ENCODE peak calls at places on chromosomes 16 and 17, in four cellular contexts. W is HCT116, G is K562, F is HepG2. N is an unnamed sample.
A peak's percentile ranks its signal among the peaks of the same experiment; 100 is the strongest.

GRCh38 chr17:16428098-16428882 is 12.9 kb downstream of the TRPV2 start:
- DNase-seq in W (no peak), G (peak; percentile 69), F (peak; percentile 64), N (no peak)

GRCh38 chr17:33328129-33328528 is 35.0 kb upstream of the ASIC2 start:
- DNase-seq in W (no peak), G (peak; percentile 16), F (no peak), N (no peak)

GRCh38 chr17:44218344-44219125 is 940 bp downstream of the UBTF start:
- DNase-seq in W (peak; percentile 74), G (peak; percentile 84), F (peak; percentile 89), N (no peak)

GRCh38 chr17:22233382-22233781 is 541.1 kb downstream of the KCNJ18 start:
- DNase-seq in W (no peak), G (no peak), F (no peak), N (no peak)

GRCh38 chr16:29304251-29304900 is 102.1 kb downstream of the NPIPB11 start:
- DNase-seq in W (no peak), G (no peak), F (no peak), N (no peak)

GRCh38 chr16:53123753-53124152 is 69.0 kb downstream of the CHD9 start:
- DNase-seq in W (no peak), G (no peak), F (no peak), N (no peak)

GRCh38 chr16:65122724-65122973 is 786 bp upstream of the CDH11 start:
- DNase-seq in W (no peak), G (no peak), F (no peak), N (no peak)

GRCh38 chr16:89170346-89171215 is 967 bp upstream of the CDH15 start:
- DNase-seq in W (peak; percentile 57), G (peak; percentile 47), F (no peak), N (no peak)

GRCh38 chr16:14309906-14310305 is 238.8 kb downstream of the MRTFB start:
- DNase-seq in W (no peak), G (no peak), F (no peak), N (no peak)

DNA sequence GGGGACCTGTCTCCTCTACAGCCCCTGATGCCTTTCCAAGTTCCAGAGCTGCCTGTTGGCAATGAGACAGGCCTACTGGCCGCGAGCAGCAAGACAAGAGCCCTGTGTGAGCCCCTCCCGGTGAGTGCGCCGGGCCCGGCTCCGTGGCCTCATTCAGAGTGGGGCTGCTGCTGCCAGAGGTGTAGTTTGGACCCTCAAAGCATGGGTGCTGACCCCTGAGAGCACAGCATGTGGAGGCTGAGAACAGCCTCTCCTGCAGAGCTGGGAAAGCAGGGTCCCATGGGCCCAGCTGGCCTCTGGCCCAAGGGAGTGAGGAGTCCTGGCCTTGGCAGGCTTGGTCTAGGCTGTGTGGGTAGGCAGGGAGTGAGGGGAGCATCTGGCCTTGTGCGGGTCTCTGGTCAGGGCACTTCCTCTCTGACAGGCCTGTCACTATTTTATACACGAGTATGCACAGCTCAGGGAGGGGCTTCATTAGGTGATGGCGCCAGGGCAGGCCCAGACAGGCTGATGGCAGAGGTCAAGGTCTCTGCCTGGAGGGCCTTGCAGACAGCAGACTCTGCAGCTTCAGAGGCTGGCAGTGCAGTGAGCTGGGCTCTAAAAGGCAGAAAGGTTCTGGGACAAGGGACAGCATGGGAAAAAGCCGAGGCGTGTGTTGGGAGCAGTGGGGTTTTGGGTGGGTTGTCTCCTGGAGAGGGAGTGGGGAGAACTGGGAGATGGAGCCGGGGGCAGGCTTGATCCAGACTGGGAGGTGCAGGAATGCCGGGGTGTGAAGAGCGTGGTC is 43.4 kb downstream of the ADCY7 start:
- DNase-seq in W (no peak), G (no peak), F (peak; percentile 82), N (no peak)
- H3K4me1 ChIP-seq in W (no peaks in the 10 kb centered on the region), G (no peaks in the 10 kb centered on the region), F (peaks cover 50% of the 10 kb centered on the region), N (no peaks in the 10 kb centered on the region)

GRCh38 chr17:77200711-77201110 is 59.9 kb downstream of the SEC14L1 start:
- DNase-seq in W (no peak), G (no peak), F (no peak), N (no peak)
- TF ChIP-seq TCF7L2 in W (no peak), G (no peak), F (no peak), N (no peak)

GRCh38 chr16:3168706-3169105 is 19.3 kb upstream of the OR1F1 start:
- DNase-seq in W (no peak), G (no peak), F (no peak), N (no peak)

GRCh38 chr16:3166505-3166886 is 21.5 kb upstream of the OR1F1 start:
- DNase-seq in W (no peak), G (no peak), F (no peak), N (no peak)

GRCh38 chr16:3164121-3164991 is 23.6 kb upstream of the OR1F1 start:
- DNase-seq in W (no peak), G (no peak), F (no peak), N (no peak)

GRCh38 chr16:3161235-3162018 is 26.6 kb upstream of the OR1F1 start:
- DNase-seq in W (no peak), G (no peak), F (no peak), N (no peak)

GRCh38 chr16:3165111-3165822 is 22.7 kb upstream of the OR1F1 start:
- DNase-seq in W (no peak), G (no peak), F (no peak), N (no peak)
- H3K4me3 ChIP-seq in W (no peak overlapping the region), G (no peak overlapping the region), F (peak overlapping the region; percentile 37), N (peak overlapping the region; percentile 36)

GRCh38 chr16:27239026-27239425 is 29.5 kb downstream of the NSMCE1 start:
- DNase-seq in W (no peak), G (no peak), F (no peak), N (no peak)
- H3K4me1 ChIP-seq in W (peaks cover 14% of the 10 kb centered on the region), G (peaks cover 47% of the 10 kb centered on the region), F (peaks cover 18% of the 10 kb centered on the region), N (peaks cover 11% of the 10 kb centered on the region)

DNA sequence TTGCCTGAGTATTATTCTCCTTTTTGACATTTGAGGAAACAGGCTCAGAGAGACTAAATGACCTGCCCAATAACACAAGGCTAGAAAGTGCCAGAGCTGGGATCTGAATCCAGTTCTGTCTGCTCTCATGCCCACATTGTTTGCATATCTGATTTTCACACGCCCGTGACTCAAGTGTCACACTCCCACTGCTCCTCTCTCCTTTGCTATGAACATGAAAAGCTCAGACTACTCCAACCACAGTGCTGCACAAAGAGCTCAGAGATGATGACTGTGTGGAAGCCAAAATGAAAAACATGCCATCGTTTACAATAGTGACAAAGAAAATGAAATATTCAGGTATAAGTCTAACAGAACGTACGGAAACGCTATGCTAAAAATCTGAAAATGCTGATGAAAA is 107.9 kb downstream of the SMG6 start:
- DNase-seq in W (no peak), G (no peak), F (no peak), N (no peak)
- TF ChIP-seq TCF7L2 in W (no peak), G (no peak), F (no peak), N (no peak)

DNA sequence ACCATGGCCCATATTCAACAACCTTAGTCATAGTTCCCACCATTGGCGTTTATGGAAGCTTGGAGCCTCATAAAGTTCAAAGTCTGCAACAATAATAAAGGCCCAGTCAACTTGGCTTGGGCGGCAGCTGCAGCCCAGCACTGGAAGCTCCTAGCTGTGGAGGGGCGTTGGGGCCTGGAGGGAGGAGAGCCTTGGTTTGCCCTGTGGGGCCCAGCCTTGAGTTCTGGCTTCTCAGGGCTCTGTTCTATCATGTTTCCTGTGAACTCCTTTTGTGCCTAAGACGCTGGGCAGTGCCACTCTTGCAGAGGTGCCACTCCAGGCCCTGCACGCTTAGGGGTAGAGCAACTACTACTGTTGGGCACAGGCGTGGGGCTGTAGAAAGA is 927 bp upstream of the ENGASE start:
- DNase-seq in W (no peak), G (no peak), F (peak; percentile 66), N (no peak)
- H3K4me3 ChIP-seq in W (no peak overlapping the region), G (no peak overlapping the region), F (no peak overlapping the region), N (no peak overlapping the region)

GRCh38 chr16:84504420-84505248 is at the start of gene MEAK7:
- DNase-seq in W (peak; percentile 98), G (peak; percentile 100), F (peak; percentile 98), N (peak; percentile 85)

GRCh38 chr16:84507011-84507982 is 2.8 kb upstream of the MEAK7 start:
- DNase-seq in W (no peak), G (no peak), F (no peak), N (no peak)

GRCh38 chr16:84503751-84504395 is 586 bp downstream of the MEAK7 start:
- DNase-seq in W (no peak), G (no peak), F (no peak), N (no peak)

GRCh38 chr16:84502581-84502980 is 1.9 kb downstream of the MEAK7 start:
- DNase-seq in W (no peak), G (no peak), F (no peak), N (no peak)

DNA sequence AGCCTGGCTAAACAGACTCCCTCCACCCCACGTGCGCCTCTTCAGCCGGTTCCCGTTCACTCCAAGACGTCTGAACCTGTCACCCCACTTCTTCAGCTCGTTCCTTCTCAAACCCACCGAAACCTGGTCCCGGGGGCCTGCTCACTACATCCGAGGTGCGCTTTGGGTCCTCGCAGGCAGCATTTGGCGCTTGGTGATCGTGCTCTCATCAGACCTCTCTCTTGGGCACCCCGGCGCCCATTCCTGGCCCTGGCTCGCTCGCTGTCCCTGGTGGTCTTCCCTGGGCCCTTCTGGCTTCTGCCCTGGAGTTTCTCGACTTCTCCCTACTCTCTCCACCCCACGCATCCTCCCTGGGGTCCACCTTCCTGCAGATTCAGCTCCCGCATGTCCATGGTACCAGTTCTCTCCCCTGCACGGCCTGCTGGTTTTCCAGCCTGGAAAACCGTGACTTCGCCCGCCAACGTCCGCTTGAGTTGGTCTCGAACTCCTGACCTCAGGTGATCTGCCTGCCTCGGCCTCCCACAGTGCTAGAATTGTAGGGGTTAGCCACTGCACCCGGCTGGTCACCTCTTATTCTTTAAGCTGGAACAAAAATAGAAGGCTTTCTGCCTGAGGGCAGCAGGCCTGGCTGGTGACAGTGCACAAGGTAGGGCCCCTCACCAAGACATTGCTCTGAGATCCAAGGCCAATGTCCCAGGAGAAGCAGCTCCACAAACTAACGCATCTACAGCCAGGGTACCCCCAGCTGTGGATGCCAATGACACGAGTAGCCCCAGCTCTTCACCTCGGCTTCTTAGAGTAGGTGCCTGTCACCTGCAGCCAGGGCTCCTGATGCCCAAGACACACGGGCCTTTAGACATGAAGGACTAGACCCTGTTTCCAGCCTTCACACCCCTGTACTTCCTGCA is 1.0 kb upstream of the MEAK7 start:
- DNase-seq in W (no peak), G (no peak), F (no peak), N (no peak)
- H3K4me1 ChIP-seq in W (peaks cover 47% of the 10 kb centered on the region), G (peaks cover 15% of the 10 kb centered on the region), F (peaks cover 43% of the 10 kb centered on the region), N (peaks cover 27% of the 10 kb centered on the region)